ENCODE peak calls at places on chromosomes 2 and 18, in seven cellular contexts. N, H, U, B, T, K and P are unnamed samples.

GRCh38 chr18:56374005-56374655 is 264.3 kb downstream of the TXNL1 start:
- DNase-seq in N (peak), H (no peak), U (no peak), B (no peak), T (no peak), K (no peak), P (no peak)

GRCh38 chr2:196239622-196240587 is 68.5 kb upstream of the STK17B start:
- DNase-seq in N (peak), H (no peak), U (peak), B (no peak), T (peak), K (peak), P (peak)

GRCh38 chr2:141109633-141110032 is 1021.2 kb downstream of the LRP1B start:
- DNase-seq in N (peak), H (peak), U (no peak), B (no peak), T (no peak), K (no peak), P (no peak)

GRCh38 chr2:224442092-224442999 is 40.4 kb upstream of the FAM124B start:
- DNase-seq in N (peak), H (peak), U (peak), B (no peak), T (peak), K (peak), P (no peak)

GRCh38 chr2:112161431-112162145 is 23.4 kb downstream of the FBLN7 start:
- DNase-seq in N (no peak), H (no peak), U (no peak), B (no peak), T (no peak), K (no peak), P (no peak)

GRCh38 chr18:5890606-5891360 is 4.5 kb downstream of the TMEM200C start:
- DNase-seq in N (no peak), H (peak), U (peak), B (peak), T (peak), K (no peak), P (no peak)

GRCh38 chr2:200416878-200417277 is 93.0 kb downstream of the KCTD18 start:
- DNase-seq in N (no peak), H (no peak), U (no peak), B (no peak), T (no peak), K (no peak), P (no peak)

GRCh38 chr2:98172150-98172765 is 85.3 kb downstream of the VWA3B start:
- DNase-seq in N (no peak), H (no peak), U (no peak), B (no peak), T (no peak), K (no peak), P (no peak)